ENCODE peak calls at places on chromosomes 2 and 18, in seven cellular contexts. W is GM23338, J is suprapubic skin, A is HL-60, Q is K562, S is sigmoid colon, G is esophagus muscularis mucosa. B is an unnamed sample.

GRCh38 chr2:205089958-205090357 is 544.7 kb downstream of the PARD3B start:
- DNase-seq in W (no peak), J (no peak), A (no peak), Q (peak; percentile 5), S (no peak), G (no peak), B (no peak)

GRCh38 chr2:53077413-53077812 is 690.2 kb upstream of the CHAC2 start:
- DNase-seq in W (no peak), J (no peak), A (no peak), Q (no peak), S (no peak), G (no peak), B (no peak)

GRCh38 chr18:74840492-74841167 is 243.0 kb downstream of the ZNF407 start:
- DNase-seq in W (no peak), J (no peak), A (no peak), Q (no peak), S (no peak), G (no peak), B (peak; percentile 64)

GRCh38 chr18:54109131-54109683 is 115.3 kb downstream of the MBD2 start:
- DNase-seq in W (no peak), J (no peak), A (no peak), Q (no peak), S (no peak), G (no peak), B (no peak)

GRCh38 chr18:41967680-41968079 is 12.6 kb downstream of the PIK3C3 start:
- DNase-seq in W (no peak), J (no peak), A (no peak), Q (no peak), S (no peak), G (no peak), B (no peak)

GRCh38 chr2:127641846-127642510 is 4.0 kb upstream of the GPR17 start:
- DNase-seq in W (no peak), J (no peak), A (no peak), Q (no peak), S (no peak), G (no peak), B (peak; percentile 87)

GRCh38 chr2:8151888-8152287 is 530.0 kb upstream of the ID2 start:
- DNase-seq in W (no peak), J (no peak), A (no peak), Q (no peak), S (no peak), G (no peak), B (no peak)

GRCh38 chr18:2325308-2325849 is 245.9 kb downstream of the METTL4 start:
- DNase-seq in W (no peak), J (no peak), A (no peak), Q (peak; percentile 76), S (no peak), G (no peak), B (no peak)

GRCh38 chr2:144032566-144032965 is 487.4 kb downstream of the ZEB2 start:
- DNase-seq in W (no peak), J (no peak), A (no peak), Q (no peak), S (no peak), G (no peak), B (no peak)

GRCh38 chr2:105828543-105828942 is 83.8 kb downstream of the NCK2 start:
- DNase-seq in W (no peak), J (no peak), A (no peak), Q (no peak), S (no peak), G (no peak), B (no peak)

GRCh38 chr2:169509955-169510354 is 453 bp downstream of the KLHL41 start:
- DNase-seq in W (no peak), J (no peak), A (no peak), Q (peak; percentile 32), S (no peak), G (no peak), B (no peak)

GRCh38 chr2:169512525-169512924 is 3.0 kb downstream of the KLHL41 start:
- DNase-seq in W (no peak), J (no peak), A (no peak), Q (no peak), S (no peak), G (no peak), B (no peak)

GRCh38 chr2:169511818-169512217 is 2.3 kb downstream of the KLHL41 start:
- DNase-seq in W (no peak), J (no peak), A (no peak), Q (no peak), S (no peak), G (no peak), B (no peak)

GRCh38 chr2:169507698-169508097 is 1.8 kb upstream of the KLHL41 start:
- DNase-seq in W (no peak), J (no peak), A (no peak), Q (no peak), S (no peak), G (no peak), B (no peak)

DNA sequence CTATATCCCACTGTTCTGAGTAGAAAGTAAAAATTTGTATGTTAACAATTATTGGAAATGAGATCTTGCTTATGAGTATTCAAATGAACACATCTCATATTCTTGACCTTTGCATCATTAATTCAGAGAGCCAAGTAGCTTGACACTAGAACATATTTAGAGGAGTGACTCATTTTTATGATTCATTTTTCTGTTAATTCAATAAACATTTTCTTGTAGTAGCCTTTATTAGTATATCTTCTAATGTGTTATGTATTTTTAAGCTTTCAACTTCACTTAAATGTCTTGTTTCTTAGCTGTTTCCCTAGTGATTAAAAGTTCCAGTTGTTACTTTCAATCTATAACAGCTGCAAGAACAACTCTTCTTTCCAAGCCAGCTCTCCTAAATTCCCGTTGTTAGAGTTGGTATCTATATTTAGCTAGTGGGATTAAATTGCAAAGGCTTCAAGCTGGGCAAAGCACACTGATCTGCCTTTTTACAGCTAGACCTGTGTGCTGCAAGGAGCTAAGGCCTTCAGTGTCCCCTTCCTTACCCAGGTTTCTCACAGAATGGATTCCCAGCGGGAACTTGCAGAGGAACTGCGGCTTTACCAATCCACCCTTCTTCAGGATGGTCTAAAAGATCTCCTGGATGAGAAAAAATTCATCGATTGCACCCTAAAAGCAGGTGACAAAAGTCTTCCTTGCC is at the start of gene KLHL41:
- DNase-seq in W (no peak), J (no peak), A (no peak), Q (no peak), S (no peak), G (no peak), B (no peak)
- H3K4me3 ChIP-seq in W (no peak within 1 kb of the TSS), J (no peak within 1 kb of the TSS), A (no peak within 1 kb of the TSS), Q (no peak within 1 kb of the TSS), S (no peak within 1 kb of the TSS), G (no peak within 1 kb of the TSS), B (no peak within 1 kb of the TSS)

GRCh38 chr2:109514857-109515256 is 98.9 kb downstream of the SEPTIN10 start:
- DNase-seq in W (no peak), J (no peak), A (no peak), Q (no peak), S (no peak), G (no peak), B (no peak)
- H3K27ac ChIP-seq in W (no peak overlapping the region), J (peak overlapping the region; percentile 86), A (no peak overlapping the region), Q (no peak overlapping the region), S (peak overlapping the region; percentile 90), G (peak overlapping the region; percentile 83), B (no peak overlapping the region)

DNA sequence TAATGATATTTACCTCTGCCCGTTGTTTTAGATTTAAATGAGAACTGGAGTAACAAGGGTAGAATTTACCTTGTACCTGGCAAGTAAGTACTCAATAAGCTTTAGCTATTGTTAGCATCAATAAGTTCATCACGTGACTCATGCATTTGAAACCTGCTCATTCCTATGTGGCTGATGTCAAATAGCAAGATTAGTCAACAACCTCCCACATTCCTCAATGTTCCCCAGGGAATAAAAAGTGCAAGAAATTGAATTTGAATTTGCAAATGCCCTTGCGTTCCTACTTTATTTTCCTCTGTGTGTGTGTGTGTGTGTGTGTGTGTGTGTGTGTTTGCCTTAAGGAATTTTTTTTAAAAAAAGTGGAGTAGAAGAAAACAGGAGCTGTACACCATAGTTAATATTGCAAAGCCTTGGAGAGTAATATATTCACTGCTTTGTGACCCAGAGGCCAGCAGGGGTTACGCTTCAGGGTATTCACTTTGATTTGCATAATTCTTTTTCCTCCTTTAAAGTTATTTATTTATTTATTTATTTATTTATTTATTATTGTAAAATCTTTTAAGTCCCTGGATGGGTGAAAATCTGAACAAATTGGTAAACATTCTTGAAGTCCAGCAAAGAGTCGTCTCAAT is 43.9 kb upstream of the DNAH7 start:
- DNase-seq in W (peak; percentile 66), J (no peak), A (no peak), Q (no peak), S (no peak), G (no peak), B (no peak)
- TF ChIP-seq POLR2AphosphoS5 in W (no peak), J (no peak), A (no peak), Q (no peak), S (no peak), G (no peak), B (no peak)

DNA sequence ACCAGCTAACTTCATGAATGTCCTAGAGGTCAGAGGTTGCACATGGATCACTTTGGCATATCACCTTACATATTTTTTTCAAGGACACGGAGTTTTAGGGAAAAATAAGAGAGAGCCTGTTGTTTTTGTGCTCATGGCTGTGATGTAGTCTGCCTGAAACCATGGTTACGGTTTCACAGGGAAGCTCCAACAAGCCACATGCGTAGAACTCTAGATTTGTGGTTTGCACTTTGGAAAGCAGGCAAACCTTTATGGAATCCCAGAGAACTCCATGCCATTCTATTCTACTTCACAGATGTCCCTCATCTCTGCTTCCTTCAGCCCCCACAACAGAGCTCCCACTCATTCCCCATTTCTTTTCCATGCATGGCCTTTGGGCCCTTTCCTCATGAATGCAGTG is 2.1 kb downstream of the PRKCE start:
- DNase-seq in W (no peak), J (no peak), A (no peak), Q (no peak), S (no peak), G (no peak), B (no peak)
- H3K4me3 ChIP-seq in W (no peak overlapping the region), J (no peak overlapping the region), A (no peak overlapping the region), Q (no peak overlapping the region), S (no peak overlapping the region), G (peak overlapping the region; percentile 96), B (no peak overlapping the region)

DNA sequence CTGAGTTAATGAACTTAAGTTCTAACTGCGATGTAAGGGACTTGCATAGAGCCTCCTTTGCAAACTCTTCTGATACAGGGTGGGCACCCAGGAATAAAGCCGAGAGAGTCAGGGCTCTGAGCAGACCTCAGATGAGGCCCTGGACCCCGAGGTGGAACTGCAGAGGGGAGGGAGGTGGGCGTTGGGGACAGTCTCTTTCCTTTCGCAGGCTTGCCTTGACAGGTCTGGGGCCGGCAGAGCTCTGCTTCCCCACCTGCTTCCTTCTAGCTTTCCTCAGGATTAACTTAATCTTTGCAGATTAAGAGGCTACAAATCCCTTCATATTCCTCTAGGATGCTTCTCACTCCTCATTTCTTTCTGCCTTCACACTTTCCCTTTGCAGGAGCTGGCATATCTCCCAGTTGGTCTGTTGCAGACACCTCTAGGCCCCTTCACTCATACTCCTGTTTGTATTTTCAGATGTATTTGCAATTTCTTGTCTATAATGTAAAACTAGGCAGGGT is 70.7 kb downstream of the MTCL1 start:
- DNase-seq in W (no peak), J (no peak), A (no peak), Q (no peak), S (no peak), G (no peak), B (no peak)
- H3K27ac ChIP-seq in W (no peak overlapping the region), J (no peak overlapping the region), A (no peak overlapping the region), Q (no peak overlapping the region), S (peak overlapping the region; percentile 76), G (peak overlapping the region; percentile 82), B (no peak overlapping the region)